ENCODE peak calls at places on chromosomes 16 and 17, in four cellular contexts. One of them, this sample, is unnamed.

GRCh38 chr16:83808573-83809014 is 816 bp downstream of the HSBP1 start:
- DNase-seq in dorsolateral prefrontal cortex: no peak
- DNase-seq in A549: no peak
- DNase-seq in cardiac muscle cell: no peak
- DNase-seq in this sample: no peak

GRCh38 chr16:68236804-68237242 is 896 bp upstream of the ESRP2 start:
- DNase-seq in dorsolateral prefrontal cortex: no peak
- DNase-seq in A549: no peak
- DNase-seq in cardiac muscle cell: no peak
- DNase-seq in this sample: no peak

GRCh38 chr16:11472851-11473250 is 113.9 kb downstream of the LITAF start:
- DNase-seq in dorsolateral prefrontal cortex: no peak
- DNase-seq in A549: no peak
- DNase-seq in cardiac muscle cell: no peak
- DNase-seq in this sample: no peak

GRCh38 chr17:75064867-75065561 is 18.0 kb downstream of the KCTD2 start:
- DNase-seq in dorsolateral prefrontal cortex: no peak
- DNase-seq in A549: no peak
- DNase-seq in cardiac muscle cell: no peak
- DNase-seq in this sample: no peak

GRCh38 chr17:80270104-80270503 is 9.5 kb downstream of the RNF213 start:
- DNase-seq in dorsolateral prefrontal cortex: no peak
- DNase-seq in A549: no peak
- DNase-seq in cardiac muscle cell: no peak
- DNase-seq in this sample: no peak

GRCh38 chr16:4538067-4538385 is 547 bp downstream of the CDIP1 start:
- DNase-seq in dorsolateral prefrontal cortex: no peak
- DNase-seq in A549: no peak
- DNase-seq in cardiac muscle cell: peak
- DNase-seq in this sample: no peak

GRCh38 chr16:287298-287811 is 4.4 kb downstream of the PDIA2 start:
- DNase-seq in dorsolateral prefrontal cortex: no peak
- DNase-seq in A549: peak
- DNase-seq in cardiac muscle cell: no peak
- DNase-seq in this sample: no peak

GRCh38 chr16:68481636-68482035 is 33.3 kb upstream of the SMPD3 start:
- DNase-seq in dorsolateral prefrontal cortex: no peak
- DNase-seq in A549: no peak
- DNase-seq in cardiac muscle cell: no peak
- DNase-seq in this sample: no peak

GRCh38 chr17:2388705-2389099 is 12.2 kb downstream of the MNT start:
- DNase-seq in dorsolateral prefrontal cortex: no peak
- DNase-seq in A549: peak
- DNase-seq in cardiac muscle cell: no peak
- DNase-seq in this sample: no peak

GRCh38 chr17:17900615-17901520 is 64.1 kb upstream of the SREBF1 start:
- DNase-seq in dorsolateral prefrontal cortex: peak
- DNase-seq in A549: peak
- DNase-seq in cardiac muscle cell: peak
- DNase-seq in this sample: no peak

GRCh38 chr17:55264273-55264639 is 504 bp upstream of the HLF start:
- DNase-seq in dorsolateral prefrontal cortex: no peak
- DNase-seq in A549: no peak
- DNase-seq in cardiac muscle cell: no peak
- DNase-seq in this sample: no peak

GRCh38 chr16:78705694-78706093 is 606.2 kb downstream of the WWOX start:
- DNase-seq in dorsolateral prefrontal cortex: no peak
- DNase-seq in A549: peak
- DNase-seq in cardiac muscle cell: peak
- DNase-seq in this sample: no peak

GRCh38 chr16:75627856-75628255 is 4.8 kb upstream of the ADAT1 start:
- DNase-seq in dorsolateral prefrontal cortex: no peak
- DNase-seq in A549: no peak
- DNase-seq in cardiac muscle cell: peak
- DNase-seq in this sample: no peak

GRCh38 chr17:58121925-58122324 is 26.3 kb upstream of the OR4D1 start:
- DNase-seq in dorsolateral prefrontal cortex: no peak
- DNase-seq in A549: peak
- DNase-seq in cardiac muscle cell: peak
- DNase-seq in this sample: no peak

GRCh38 chr16:89049484-89050118 is 44.1 kb upstream of the ACSF3 start:
- DNase-seq in dorsolateral prefrontal cortex: peak
- DNase-seq in A549: no peak
- DNase-seq in cardiac muscle cell: peak
- DNase-seq in this sample: no peak

GRCh38 chr17:80826955-80827645 is 164.5 kb upstream of the CHMP6 start:
- DNase-seq in dorsolateral prefrontal cortex: peak
- DNase-seq in A549: peak
- DNase-seq in cardiac muscle cell: peak
- DNase-seq in this sample: no peak

GRCh38 chr16:8859913-8860881 is 8.6 kb downstream of the CARHSP1 start:
- DNase-seq in dorsolateral prefrontal cortex: no peak
- DNase-seq in A549: no peak
- DNase-seq in cardiac muscle cell: peak
- DNase-seq in this sample: no peak

GRCh38 chr17:40124279-40125141 is 2.7 kb downstream of the MSL1 start:
- DNase-seq in dorsolateral prefrontal cortex: no peak
- DNase-seq in A549: peak
- DNase-seq in cardiac muscle cell: peak
- DNase-seq in this sample: no peak

GRCh38 chr17:8630802-8631553 is 453 bp upstream of the MYH10 start:
- DNase-seq in dorsolateral prefrontal cortex: peak
- DNase-seq in A549: peak
- DNase-seq in cardiac muscle cell: peak
- DNase-seq in this sample: peak
- TF ChIP-seq CTCF in dorsolateral prefrontal cortex: no peak
- TF ChIP-seq CTCF in A549: peak
- TF ChIP-seq CTCF in cardiac muscle cell: no peak
- TF ChIP-seq CTCF in this sample: peak

DNA sequence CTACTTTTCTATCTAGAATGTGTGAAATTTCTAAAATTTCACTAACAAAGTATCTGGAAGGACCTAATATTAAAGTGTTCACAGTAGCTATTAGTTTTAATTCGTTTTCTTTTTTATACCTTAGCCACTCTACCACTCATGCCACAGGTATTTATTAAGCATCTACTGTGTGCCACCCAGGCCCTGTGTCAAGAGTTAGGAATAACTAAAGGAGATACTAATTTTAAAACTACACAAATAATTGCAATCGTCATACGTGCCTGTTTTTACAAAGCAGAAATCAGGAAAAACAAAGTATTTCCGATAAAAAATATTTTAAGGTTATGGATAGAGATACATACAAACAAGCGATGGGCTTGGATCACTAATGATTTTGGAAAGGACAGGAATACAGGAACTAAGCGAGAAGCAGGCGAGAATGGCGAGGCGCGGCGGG is 483 bp upstream of the EEF2K start:
- DNase-seq in dorsolateral prefrontal cortex: no peak
- DNase-seq in A549: no peak
- DNase-seq in cardiac muscle cell: no peak
- DNase-seq in this sample: no peak
- TF ChIP-seq CTCF in dorsolateral prefrontal cortex: no peak
- TF ChIP-seq CTCF in A549: no peak
- TF ChIP-seq CTCF in cardiac muscle cell: no peak
- TF ChIP-seq CTCF in this sample: no peak

DNA sequence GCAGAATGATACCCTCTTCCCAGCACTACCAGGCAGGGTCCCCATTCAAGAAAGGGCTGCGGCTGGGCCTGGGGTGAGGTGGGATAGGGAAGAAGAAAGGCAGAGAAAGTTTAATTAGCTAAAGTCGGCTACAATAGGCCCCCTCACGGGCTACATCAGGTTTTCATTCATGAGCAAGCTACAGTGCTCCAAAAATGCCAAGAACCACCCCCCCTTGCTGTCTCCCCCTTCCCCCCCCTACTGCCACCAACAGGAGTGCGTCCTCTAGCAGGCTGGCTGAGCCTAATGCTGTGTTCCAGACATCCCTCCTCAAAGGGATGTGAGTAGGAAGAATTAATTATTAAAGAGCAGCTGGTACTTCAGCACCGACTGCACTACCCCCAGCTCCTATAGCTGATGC is 2.2 kb downstream of the HDAC5 start:
- DNase-seq in dorsolateral prefrontal cortex: no peak
- DNase-seq in A549: no peak
- DNase-seq in cardiac muscle cell: no peak
- DNase-seq in this sample: no peak
- TF ChIP-seq CTCF in dorsolateral prefrontal cortex: no peak
- TF ChIP-seq CTCF in A549: no peak
- TF ChIP-seq CTCF in cardiac muscle cell: no peak
- TF ChIP-seq CTCF in this sample: no peak

GRCh38 chr17:28244446-28244845 is 74.6 kb upstream of the TMEM97 start:
- DNase-seq in dorsolateral prefrontal cortex: no peak
- DNase-seq in A549: no peak
- DNase-seq in cardiac muscle cell: no peak
- DNase-seq in this sample: no peak
- TF ChIP-seq CTCF in dorsolateral prefrontal cortex: no peak
- TF ChIP-seq CTCF in A549: no peak
- TF ChIP-seq CTCF in cardiac muscle cell: no peak
- TF ChIP-seq CTCF in this sample: no peak

GRCh38 chr16:30901201-30902069 is 5.0 kb downstream of the CTF1 start:
- DNase-seq in dorsolateral prefrontal cortex: no peak
- DNase-seq in A549: peak
- DNase-seq in cardiac muscle cell: peak
- DNase-seq in this sample: no peak
- TF ChIP-seq CTCF in dorsolateral prefrontal cortex: no peak
- TF ChIP-seq CTCF in A549: no peak
- TF ChIP-seq CTCF in cardiac muscle cell: no peak
- TF ChIP-seq CTCF in this sample: no peak

GRCh38 chr17:64073771-64074703 is 53.6 kb upstream of the ICAM2 start:
- DNase-seq in dorsolateral prefrontal cortex: no peak
- DNase-seq in A549: no peak
- DNase-seq in cardiac muscle cell: no peak
- DNase-seq in this sample: no peak

GRCh38 chr17:64077409-64077808 is 52.5 kb downstream of the ERN1 start:
- DNase-seq in dorsolateral prefrontal cortex: no peak
- DNase-seq in A549: no peak
- DNase-seq in cardiac muscle cell: no peak
- DNase-seq in this sample: no peak

GRCh38 chr17:64071111-64071510 is 50.7 kb upstream of the ICAM2 start:
- DNase-seq in dorsolateral prefrontal cortex: no peak
- DNase-seq in A549: no peak
- DNase-seq in cardiac muscle cell: no peak
- DNase-seq in this sample: no peak

GRCh38 chr17:64070213-64070612 is 49.8 kb upstream of the ICAM2 start:
- DNase-seq in dorsolateral prefrontal cortex: no peak
- DNase-seq in A549: no peak
- DNase-seq in cardiac muscle cell: no peak
- DNase-seq in this sample: no peak

GRCh38 chr17:64074704-64075484 is 54.5 kb upstream of the ICAM2 start:
- DNase-seq in dorsolateral prefrontal cortex: no peak
- DNase-seq in A549: peak
- DNase-seq in cardiac muscle cell: peak
- DNase-seq in this sample: no peak
- TF ChIP-seq CTCF in dorsolateral prefrontal cortex: no peak
- TF ChIP-seq CTCF in A549: no peak
- TF ChIP-seq CTCF in cardiac muscle cell: no peak
- TF ChIP-seq CTCF in this sample: no peak

DNA sequence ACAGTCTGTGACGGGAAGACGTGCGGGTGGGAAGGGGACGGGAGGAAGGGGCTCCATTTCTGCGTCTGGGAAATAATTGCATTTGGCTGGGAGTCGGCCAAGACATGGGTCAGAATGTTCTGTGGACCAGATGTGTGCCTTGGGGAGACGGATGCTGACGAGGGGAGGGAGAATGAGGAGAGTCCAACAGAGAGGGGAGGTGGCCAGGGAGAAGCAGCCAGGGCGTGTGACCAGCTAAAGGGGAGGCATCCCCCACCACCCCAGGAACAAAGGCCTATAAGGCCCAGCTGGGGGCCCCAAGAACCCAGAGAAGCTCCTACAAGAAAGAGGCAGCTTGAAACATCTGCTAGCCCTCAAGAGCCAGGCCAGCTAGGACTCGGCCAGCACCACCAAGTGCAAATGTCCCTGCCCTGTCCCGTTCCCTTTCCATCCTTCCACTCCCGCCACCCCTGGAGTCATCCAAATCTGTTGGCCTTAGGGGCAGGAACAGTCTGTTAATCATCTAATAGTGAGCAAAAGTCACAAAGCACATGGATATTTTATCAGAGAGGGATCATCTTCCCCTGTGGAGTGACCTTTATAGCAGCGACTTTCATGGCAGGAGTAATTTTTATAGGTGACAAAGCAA is 42.5 kb upstream of the BCO1 start:
- DNase-seq in dorsolateral prefrontal cortex: no peak
- DNase-seq in A549: no peak
- DNase-seq in cardiac muscle cell: no peak
- DNase-seq in this sample: no peak
- TF ChIP-seq CTCF in dorsolateral prefrontal cortex: no peak
- TF ChIP-seq CTCF in A549: no peak
- TF ChIP-seq CTCF in cardiac muscle cell: no peak
- TF ChIP-seq CTCF in this sample: no peak

DNA sequence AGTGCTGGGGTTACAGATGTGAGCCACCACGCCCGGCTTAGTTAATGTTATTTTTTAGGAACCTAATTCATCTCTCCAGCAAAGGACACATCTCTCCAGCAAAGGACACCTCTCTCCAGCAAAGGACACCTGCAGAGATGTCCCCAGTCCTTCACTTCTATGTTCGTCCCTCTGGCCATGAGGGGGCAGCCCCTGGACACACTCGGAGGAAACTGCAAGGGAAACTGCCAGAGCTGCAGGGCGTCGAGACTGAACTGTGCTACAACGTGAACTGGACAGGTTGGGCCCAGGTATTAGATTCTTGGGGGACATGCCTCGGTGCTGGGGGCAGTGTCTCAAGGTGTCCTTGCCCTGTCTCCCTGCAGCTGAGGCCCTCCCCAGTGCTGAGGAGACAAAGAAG is 4.7 kb downstream of the PFAS start:
- DNase-seq in dorsolateral prefrontal cortex: peak
- DNase-seq in A549: peak
- DNase-seq in cardiac muscle cell: peak
- DNase-seq in this sample: no peak
- TF ChIP-seq CTCF in dorsolateral prefrontal cortex: no peak
- TF ChIP-seq CTCF in A549: peak
- TF ChIP-seq CTCF in cardiac muscle cell: peak
- TF ChIP-seq CTCF in this sample: peak

GRCh38 chr16:57667526-57668258 is 414 bp upstream of the ADGRG3 start:
- DNase-seq in dorsolateral prefrontal cortex: peak
- DNase-seq in A549: peak
- DNase-seq in cardiac muscle cell: peak
- DNase-seq in this sample: no peak
- TF ChIP-seq CTCF in dorsolateral prefrontal cortex: no peak
- TF ChIP-seq CTCF in A549: no peak
- TF ChIP-seq CTCF in cardiac muscle cell: peak
- TF ChIP-seq CTCF in this sample: no peak